ENCODE peak calls at places on chromosomes 12 and 14, in six cellular contexts. X is foreskin fibroblast, J is activated T-cell treated with anti-CD3 and anti-CD28 coated beads for 48 hours, D is CD14-positive monocyte, Z is GM12878, B is OCI-LY7. E is an unnamed sample.

GRCh38 chr14:103762011-103762410 is 46.4 kb downstream of the ZFYVE21 start:
- DNase-seq in B (no peak), J (no peak), X (no peak), D (no peak), Z (no peak), E (no peak)

GRCh38 chr14:60647081-60647836 is 2.0 kb downstream of the SIX1 start:
- DNase-seq in B (no peak), X (no peak), Z (no peak), D (no peak), J (no peak), E (no peak)

GRCh38 chr14:26414933-26415332 is 182.9 kb downstream of the NOVA1 start:
- DNase-seq in Z (no peak), D (no peak), B (no peak), X (no peak), J (no peak), E (no peak)

GRCh38 chr12:88371416-88372183 is 208.7 kb downstream of the KITLG start:
- DNase-seq in B (no peak), J (no peak), D (no peak), Z (no peak), X (peak; percentile 84), E (no peak)

GRCh38 chr14:102532204-102532658 is 22.7 kb upstream of the ANKRD9 start:
- DNase-seq in B (no peak), Z (no peak), J (no peak), X (no peak), D (no peak), E (no peak)

GRCh38 chr14:52840916-52841315 is 49.5 kb upstream of the GNPNAT1 start:
- DNase-seq in B (no peak), D (peak; percentile 34), Z (no peak), X (peak; percentile 77), J (no peak), E (no peak)

GRCh38 chr12:132660047-132660446 is 27.1 kb downstream of the POLE start:
- DNase-seq in X (no peak), B (no peak), J (no peak), Z (no peak), D (no peak), E (no peak)

GRCh38 chr12:116370004-116370404 is 92.5 kb upstream of the MED13L start:
- DNase-seq in J (no peak), D (no peak), X (peak; percentile 79), Z (no peak), B (no peak), E (no peak)

GRCh38 chr14:105857816-105858675 is 331.7 kb downstream of the TMEM121 start:
- DNase-seq in B (peak; percentile 54), X (no peak), J (no peak), D (peak; percentile 44), Z (no peak), E (no peak)

GRCh38 chr12:95700316-95700785 is 90.2 kb downstream of the NTN4 start:
- DNase-seq in Z (peak; percentile 83), X (peak; percentile 63), J (no peak), D (no peak), B (no peak), E (no peak)

GRCh38 chr12:112198120-112198733 is 72.9 kb downstream of the TRAFD1 start:
- DNase-seq in J (peak; percentile 33), B (peak; percentile 73), D (no peak), Z (no peak), X (peak; percentile 21), E (no peak)

GRCh38 chr14:102819176-102819628 is 42.0 kb downstream of the TRAF3 start:
- DNase-seq in X (no peak), B (no peak), Z (peak; percentile 89), D (no peak), J (peak; percentile 73), E (no peak)

GRCh38 chr12:4825139-4825858 is 84.4 kb upstream of the KCNA1 start:
- DNase-seq in X (no peak), Z (no peak), B (peak; percentile 37), D (no peak), J (no peak), E (no peak)

GRCh38 chr12:99281277-99281676 is 366.3 kb upstream of the GARIN6 start:
- DNase-seq in D (no peak), J (no peak), Z (no peak), B (no peak), X (no peak), E (no peak)

GRCh38 chr14:20836668-20837338 is 34.2 kb upstream of the RNASE1 start:
- DNase-seq in Z (no peak), B (no peak), D (no peak), J (no peak), X (peak; percentile 14), E (no peak)

GRCh38 chr12:46450279-46450748 is 77.7 kb upstream of the SLC38A2 start:
- DNase-seq in J (no peak), X (no peak), Z (no peak), B (no peak), D (peak; percentile 47), E (no peak)